ENCODE peak calls at places on chromosome 15, in ten cellular contexts. H is AG10803, Y is endodermal cell, F is foreskin fibroblast, W is body of pancreas, K is BE2C, N is fibroblast of pulmonary artery, B is IMR-90, S is mammary epithelial cell, A is neural progenitor cell. I is an unnamed sample.

GRCh38 chr15:28051920-28052633 is 47.0 kb downstream of the OCA2 start:
- DNase-seq in H (no peak), Y (no peak), F (no peak), W (no peak), K (no peak), N (no peak), B (no peak), S (no peak), A (no peak), I (no peak)

GRCh38 chr15:87896926-87897325 is 359.6 kb downstream of the NTRK3 start:
- DNase-seq in H (no peak), Y (no peak), F (no peak), W (no peak), K (no peak), N (no peak), B (no peak), S (no peak), A (peak; percentile 67), I (no peak)

GRCh38 chr15:69160976-69161877 is 792 bp downstream of the GLCE start:
- DNase-seq in H (peak; percentile 25), Y (peak; percentile 79), F (peak; percentile 21), W (peak; percentile 36), K (peak; percentile 57), N (peak; percentile 45), B (peak; percentile 16), S (peak; percentile 41), A (peak; percentile 65), I (peak; percentile 27)

GRCh38 chr15:88083828-88084760 is 172.4 kb downstream of the NTRK3 start:
- DNase-seq in H (peak; percentile 74), Y (no peak), F (no peak), W (no peak), K (no peak), N (peak; percentile 0), B (no peak), S (no peak), A (no peak), I (no peak)

GRCh38 chr15:26722621-26723160 is 50.2 kb downstream of the GABRB3 start:
- DNase-seq in H (no peak), Y (peak; percentile 79), F (no peak), W (no peak), K (peak; percentile 32), N (no peak), B (no peak), S (no peak), A (no peak), I (no peak)

GRCh38 chr15:84398763-84399701 is 163.5 kb downstream of the GOLGA6L4 start:
- DNase-seq in H (no peak), Y (peak; percentile 27), F (no peak), W (no peak), K (no peak), N (no peak), B (no peak), S (no peak), A (no peak), I (no peak)

GRCh38 chr15:88401972-88402656 is 65.1 kb downstream of the MRPL46 start:
- DNase-seq in H (no peak), Y (peak; percentile 86), F (no peak), W (no peak), K (peak; percentile 75), N (no peak), B (no peak), S (no peak), A (peak; percentile 68), I (no peak)

GRCh38 chr15:100783296-100783695 is 96.3 kb upstream of the ALDH1A3 start:
- DNase-seq in H (no peak), Y (peak; percentile 13), F (no peak), W (no peak), K (no peak), N (no peak), B (no peak), S (no peak), A (peak; percentile 1), I (no peak)

GRCh38 chr15:96947830-96948229 is 617.3 kb downstream of the NR2F2 start:
- DNase-seq in H (no peak), Y (peak; percentile 74), F (no peak), W (no peak), K (no peak), N (peak; percentile 3), B (no peak), S (no peak), A (peak; percentile 86), I (peak; percentile 11)

GRCh38 chr15:57060799-57061198 is 142.4 kb downstream of the TCF12 start:
- DNase-seq in H (peak; percentile 65), Y (no peak), F (peak; percentile 82), W (no peak), K (no peak), N (peak; percentile 69), B (peak; percentile 89), S (peak; percentile 94), A (no peak), I (no peak)

GRCh38 chr15:85475317-85475701 is 94.9 kb downstream of the AKAP13 start:
- DNase-seq in H (peak; percentile 43), Y (no peak), F (no peak), W (no peak), K (no peak), N (no peak), B (no peak), S (no peak), A (no peak), I (peak; percentile 44)

GRCh38 chr15:48370460-48370859 is 39.2 kb downstream of the DUT start:
- DNase-seq in H (peak; percentile 90), Y (no peak), F (peak; percentile 78), W (no peak), K (no peak), N (peak; percentile 49), B (peak; percentile 89), S (peak; percentile 79), A (no peak), I (peak; percentile 76)

GRCh38 chr15:59965741-59966140 is 38.4 kb upstream of the FOXB1 start:
- DNase-seq in H (no peak), Y (no peak), F (no peak), W (no peak), K (no peak), N (no peak), B (no peak), S (no peak), A (no peak), I (no peak)

GRCh38 chr15:23797747-23798157 is 110.6 kb upstream of the NDN start:
- DNase-seq in H (no peak), Y (no peak), F (no peak), W (peak; percentile 14), K (no peak), N (no peak), B (no peak), S (no peak), A (no peak), I (no peak)

GRCh38 chr15:64865126-64865997 is 23.6 kb downstream of the PLEKHO2 start:
- DNase-seq in H (no peak), Y (no peak), F (no peak), W (no peak), K (no peak), N (no peak), B (no peak), S (no peak), A (no peak), I (no peak)

GRCh38 chr15:55518641-55519040 is 10.6 kb upstream of the DNAAF4 start:
- DNase-seq in H (no peak), Y (no peak), F (no peak), W (no peak), K (no peak), N (no peak), B (no peak), S (no peak), A (no peak), I (no peak)
- TF ChIP-seq CTCF in H (peak; percentile 18), Y (peak; percentile 69), F (no peak), W (no peak), K (peak; percentile 40), N (peak; percentile 33), B (peak; percentile 14), S (peak; percentile 30), A (peak; percentile 31), I (peak; percentile 32)

GRCh38 chr15:33160054-33160453 is 34.5 kb downstream of the FMN1 start:
- DNase-seq in H (no peak), Y (peak; percentile 47), F (no peak), W (no peak), K (peak; percentile 46), N (no peak), B (no peak), S (no peak), A (no peak), I (no peak)
- TF ChIP-seq CTCF in H (peak; percentile 15), Y (peak; percentile 46), F (no peak), W (no peak), K (peak; percentile 55), N (no peak), B (no peak), S (no peak), A (peak; percentile 13), I (no peak)

GRCh38 chr15:90981681-90982080 is 12.7 kb downstream of the PRC1 start:
- DNase-seq in H (no peak), Y (no peak), F (no peak), W (no peak), K (no peak), N (no peak), B (no peak), S (no peak), A (no peak), I (no peak)
- TF ChIP-seq CTCF in H (no peak), Y (no peak), F (no peak), W (no peak), K (no peak), N (no peak), B (no peak), S (no peak), A (no peak), I (no peak)

DNA sequence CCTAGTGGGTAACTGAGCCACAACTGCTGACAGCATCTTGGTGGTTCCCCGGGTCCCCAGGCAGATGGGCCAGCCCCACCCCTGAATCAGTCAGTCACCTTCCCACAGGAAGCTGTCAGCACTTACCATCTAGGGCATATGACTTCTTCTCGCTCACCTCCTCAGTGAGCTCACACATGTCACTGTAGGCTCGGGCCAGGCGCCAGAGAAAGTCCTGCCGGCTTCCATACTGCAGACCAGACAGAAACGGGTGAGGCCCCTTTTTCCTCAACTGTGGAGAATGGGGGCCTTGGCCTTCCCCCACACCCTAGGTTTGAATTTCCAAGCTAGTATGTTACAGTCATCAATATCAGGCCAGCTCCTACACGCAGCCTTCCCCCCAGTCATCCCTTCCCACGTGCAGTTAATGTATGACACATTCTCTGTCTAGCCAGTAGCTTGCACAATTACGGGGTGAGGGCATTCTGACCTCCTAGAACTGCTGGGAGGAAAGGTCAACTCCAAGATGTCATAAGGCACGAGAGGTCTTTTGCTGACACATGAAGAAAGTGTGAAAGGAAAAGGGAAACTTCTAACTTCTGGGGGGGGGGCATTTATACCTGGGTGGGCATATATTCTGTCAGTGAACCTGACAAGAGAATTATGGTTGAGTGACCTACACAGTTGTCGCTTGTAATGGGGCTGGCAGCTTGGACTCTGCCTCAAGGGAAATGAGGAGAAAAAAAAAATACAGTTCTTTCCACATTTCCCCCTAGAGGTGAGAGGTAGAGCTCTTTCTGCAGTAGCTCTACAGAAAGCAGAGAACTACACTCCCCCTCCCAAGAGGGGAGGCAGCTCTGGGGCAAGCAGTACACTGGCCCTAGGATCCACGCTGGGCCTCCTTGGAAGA is 10.9 kb downstream of the RMDN3 start:
- DNase-seq in H (peak; percentile 84), Y (no peak), F (peak; percentile 83), W (peak; percentile 48), K (no peak), N (peak; percentile 80), B (peak; percentile 82), S (peak; percentile 78), A (no peak), I (peak; percentile 90)
- TF ChIP-seq CTCF in H (peak; percentile 33), Y (peak; percentile 60), F (peak; percentile 4), W (no peak), K (peak; percentile 11), N (peak; percentile 35), B (no peak), S (no peak), A (peak; percentile 9), I (peak; percentile 9)

I was measured in fibroblast of villous mesenchyme.